ENCODE peak calls at places on chromosome 16, in ten cellular contexts. O is suprapubic skin, G is body of pancreas, I is A549, T is neural progenitor cell, K is OCI-LY7, F is stomach, J is psoas muscle, R is cardiac muscle cell, N is colonic mucosa. A is an unnamed sample.
A peak's percentile ranks its signal among the peaks of the same experiment; 100 is the strongest.

GRCh38 chr16:7964717-7965116 is 625.6 kb downstream of the TMEM114 start:
- DNase-seq in O (no peak), G (no peak), I (no peak), T (no peak), K (no peak), F (no peak), J (no peak), R (no peak), N (no peak), A (no peak)

GRCh38 chr16:75908718-75909117 is 182.4 kb upstream of the CPHXL start:
- DNase-seq in O (no peak), G (no peak), I (no peak), T (no peak), K (no peak), F (no peak), J (no peak), R (no peak), N (no peak), A (no peak)

GRCh38 chr16:89918453-89919347 is at the start of gene MC1R:
- DNase-seq in O (peak; percentile 71), G (no peak), I (peak; percentile 51), T (peak; percentile 62), K (peak; percentile 87), F (no peak), J (peak; percentile 48), R (peak; percentile 63), N (no peak), A (no peak)

GRCh38 chr16:72282338-72282737 is 110.4 kb upstream of the PMFBP1 start:
- DNase-seq in O (no peak), G (no peak), I (no peak), T (no peak), K (no peak), F (no peak), J (no peak), R (no peak), N (no peak), A (no peak)

GRCh38 chr16:75566040-75566888 is at the start of gene GABARAPL2:
- DNase-seq in O (peak; percentile 89), G (peak; percentile 79), I (peak; percentile 76), T (peak; percentile 98), K (peak; percentile 94), F (peak; percentile 86), J (peak; percentile 92), R (peak; percentile 96), N (peak; percentile 88), A (peak; percentile 95)

GRCh38 chr16:10859650-10860049 is 17.4 kb upstream of the CIITA start:
- DNase-seq in O (no peak), G (no peak), I (no peak), T (no peak), K (no peak), F (no peak), J (no peak), R (no peak), N (no peak), A (no peak)

GRCh38 chr16:23903001-23903414 is 67.2 kb downstream of the PRKCB start:
- DNase-seq in O (no peak), G (no peak), I (no peak), T (no peak), K (no peak), F (no peak), J (no peak), R (no peak), N (no peak), A (no peak)

GRCh38 chr16:73083271-73083670 is 35.3 kb upstream of the ZFHX3 start:
- DNase-seq in O (no peak), G (no peak), I (no peak), T (no peak), K (no peak), F (no peak), J (no peak), R (no peak), N (no peak), A (no peak)

DNA sequence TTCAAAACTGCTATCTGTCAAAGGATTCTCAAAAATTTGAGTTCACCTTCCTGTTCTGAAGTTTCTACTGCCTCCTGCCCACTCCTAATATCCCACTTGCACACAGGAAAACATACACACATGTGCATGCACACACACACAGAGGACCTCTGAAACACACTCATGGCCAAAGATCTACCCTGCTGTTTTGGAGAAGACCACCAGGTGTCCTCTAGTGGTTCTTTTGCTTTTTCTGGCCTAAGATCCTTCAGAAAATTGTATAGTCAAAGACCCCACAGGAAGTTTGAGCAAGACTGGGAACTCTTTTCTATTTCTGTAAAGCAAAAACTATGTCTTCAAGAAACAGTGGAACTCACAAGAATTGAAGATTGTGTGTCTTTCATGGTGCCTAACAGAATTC is 90.2 kb downstream of the CDH8 start:
- DNase-seq in O (no peak), G (no peak), I (no peak), T (no peak), K (no peak), F (no peak), J (no peak), R (no peak), N (no peak), A (no peak)
- TF ChIP-seq CTCF in O (no peak), G (no peak), I (no peak), T (peak; percentile 35), K (peak; percentile 49), F (no peak), J (no peak), R (no peak), N (no peak), A (no peak)

GRCh38 chr16:67161595-67162058 is 1.9 kb downstream of the FBXL8 start:
- DNase-seq in O (no peak), G (no peak), I (no peak), T (no peak), K (no peak), F (no peak), J (peak; percentile 80), R (no peak), N (peak; percentile 28), A (no peak)

GRCh38 chr16:67157106-67157748 is 2.5 kb downstream of the TRADD start:
- DNase-seq in O (no peak), G (no peak), I (no peak), T (no peak), K (no peak), F (no peak), J (no peak), R (no peak), N (no peak), A (no peak)

GRCh38 chr16:67157892-67158635 is 1.6 kb downstream of the TRADD start:
- DNase-seq in O (no peak), G (no peak), I (no peak), T (no peak), K (no peak), F (no peak), J (no peak), R (no peak), N (no peak), A (no peak)

GRCh38 chr16:67156146-67156844 is 3.4 kb downstream of the TRADD start:
- DNase-seq in O (no peak), G (no peak), I (no peak), T (no peak), K (no peak), F (no peak), J (no peak), R (no peak), N (peak; percentile 50), A (no peak)

DNA sequence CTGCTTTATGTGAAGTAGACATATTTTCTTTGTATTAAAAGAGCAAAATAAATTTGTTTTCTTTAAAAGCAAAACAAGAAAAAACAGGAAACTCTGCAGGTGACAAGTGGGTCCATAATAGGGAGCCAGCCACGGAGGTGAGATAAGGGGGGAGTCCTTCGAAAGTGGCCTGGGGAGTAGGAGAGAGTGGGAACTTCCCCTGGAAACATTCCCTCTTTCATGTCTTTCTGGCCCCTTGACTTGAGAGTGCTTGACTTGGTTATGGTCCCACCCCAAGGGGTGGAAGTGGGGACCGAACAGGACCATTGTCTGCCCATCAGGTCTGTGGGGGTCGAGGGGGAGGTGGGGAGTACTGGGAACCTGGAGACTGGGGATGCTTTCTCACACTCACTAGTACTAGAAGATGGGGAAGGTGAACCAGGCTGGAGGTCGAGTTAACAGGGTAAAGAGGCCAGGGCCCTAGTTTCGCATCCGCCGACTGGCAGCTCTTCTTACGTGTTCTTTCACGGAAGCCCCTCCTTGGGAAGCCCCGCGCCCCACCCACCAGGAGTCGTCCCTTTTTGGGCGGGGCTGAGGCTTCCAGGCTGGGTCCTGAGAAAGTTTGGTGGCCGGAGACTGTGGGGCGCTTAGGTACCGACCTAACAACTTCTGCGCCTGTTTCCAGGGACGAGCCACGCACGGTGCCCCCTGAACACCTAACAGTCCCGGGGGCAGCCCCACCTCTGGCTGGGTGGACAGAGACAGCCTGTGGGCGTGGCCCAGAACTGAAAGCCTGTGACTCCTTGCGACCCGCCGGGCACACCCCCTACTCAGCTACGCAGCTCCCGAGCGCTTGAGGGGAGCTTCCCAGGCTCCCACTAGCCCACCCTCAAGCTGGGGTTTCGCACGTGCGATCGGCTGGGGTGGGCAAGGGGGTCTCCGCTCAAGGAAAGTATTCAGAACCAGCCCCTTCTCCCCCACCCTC is 790 bp downstream of the TRADD start:
- DNase-seq in O (no peak), G (peak; percentile 56), I (peak; percentile 52), T (peak; percentile 70), K (peak; percentile 71), F (peak; percentile 69), J (peak; percentile 73), R (peak; percentile 43), N (peak; percentile 76), A (peak; percentile 84)
- H3K4me1 ChIP-seq in O (peaks cover 73% of the 10 kb centered on the region), G (peaks cover 61% of the 10 kb centered on the region), I (peaks cover 21% of the 10 kb centered on the region), T (peaks cover 6% of the 10 kb centered on the region), K (peaks cover 21% of the 10 kb centered on the region), F (peaks cover 78% of the 10 kb centered on the region), J (peaks cover 38% of the 10 kb centered on the region), R (peaks cover 6% of the 10 kb centered on the region), N (peaks cover 32% of the 10 kb centered on the region), A (peaks cover 14% of the 10 kb centered on the region)

GRCh38 chr16:58086381-58087208 is 42.6 kb downstream of the CFAP20 start:
- DNase-seq in O (no peak), G (no peak), I (no peak), T (no peak), K (no peak), F (no peak), J (no peak), R (no peak), N (no peak), A (no peak)
- TF ChIP-seq CTCF in O (no peak), G (no peak), I (no peak), T (no peak), K (no peak), F (no peak), J (no peak), R (no peak), N (no peak), A (no peak)

DNA sequence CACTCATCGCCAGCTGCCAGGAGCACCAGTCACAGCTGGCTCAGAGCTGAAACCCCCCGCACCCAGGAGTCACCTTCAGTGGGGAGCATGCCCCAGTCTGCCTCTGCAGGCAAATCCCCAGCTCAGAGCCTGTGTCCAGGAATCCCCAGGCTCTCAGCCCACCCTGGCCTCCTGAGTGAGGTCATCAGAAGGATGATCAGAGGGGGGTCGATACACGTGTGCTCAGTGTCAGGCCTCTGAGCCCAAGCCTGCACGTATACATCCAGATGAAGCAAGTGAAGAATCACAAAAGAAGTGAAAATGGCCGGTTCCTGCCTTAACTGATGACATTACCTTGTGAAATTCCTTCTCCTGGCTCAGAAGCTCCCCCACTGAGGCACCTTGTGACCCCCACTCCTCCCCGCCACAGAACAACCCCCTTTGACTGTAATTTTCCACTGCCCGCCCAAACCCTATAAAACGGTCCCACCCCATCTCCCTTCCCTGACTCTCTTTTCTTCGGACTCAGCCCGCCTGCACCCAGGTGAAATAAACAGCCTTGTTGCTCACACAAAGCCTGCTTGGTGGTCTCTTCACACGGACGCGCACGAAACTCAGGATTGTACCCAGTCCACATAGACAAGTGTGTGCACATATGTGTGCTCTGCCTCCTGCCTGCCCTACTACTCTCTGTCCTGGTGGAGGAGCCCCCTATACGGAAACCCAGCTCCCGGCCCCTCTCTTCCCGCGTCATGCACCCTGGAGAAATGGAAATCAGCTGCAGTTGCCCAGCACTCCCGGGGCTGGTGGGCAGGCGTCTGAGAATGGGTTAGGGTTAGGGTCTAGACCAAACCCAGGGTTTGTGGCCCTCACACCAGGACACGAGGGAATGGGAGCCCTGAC is 2.2 kb upstream of the RHBDF1 start:
- DNase-seq in O (no peak), G (no peak), I (no peak), T (no peak), K (no peak), F (no peak), J (no peak), R (no peak), N (peak; percentile 44), A (no peak)
- H3K4me1 ChIP-seq in O (peaks cover 88% of the 10 kb centered on the region), G (peaks cover 58% of the 10 kb centered on the region), I (peaks cover 41% of the 10 kb centered on the region), T (peaks cover 42% of the 10 kb centered on the region), K (peaks cover 29% of the 10 kb centered on the region), F (peaks cover 81% of the 10 kb centered on the region), J (peaks cover 54% of the 10 kb centered on the region), R (peaks cover 29% of the 10 kb centered on the region), N (peaks cover 31% of the 10 kb centered on the region), A (no peaks in the 10 kb centered on the region)

A was measured in Peyer's patch.